ENCODE peak calls at places on chromosomes 11 and 22, in six cellular contexts. One of them, this sample, is unnamed.

GRCh38 chr11:63142459-63142858 is 1.6 kb downstream of the SLC22A24 start:
- DNase-seq in HCT116: no peak
- DNase-seq in endothelial cell: no peak
- DNase-seq in aorta: no peak
- DNase-seq in midbrain: no peak
- DNase-seq in NCI-H187 treated with DMSO at 0.1 percent for 48 hours: no peak
- DNase-seq in this sample: no peak

GRCh38 chr22:23180301-23180892 is at the start of gene BCR:
- DNase-seq in HCT116: peak
- DNase-seq in endothelial cell: peak
- DNase-seq in aorta: peak
- DNase-seq in midbrain: peak
- DNase-seq in NCI-H187 treated with DMSO at 0.1 percent for 48 hours: no peak
- DNase-seq in this sample: no peak

GRCh38 chr11:132911186-132911585 is 621.1 kb downstream of the OPCML start:
- DNase-seq in HCT116: no peak
- DNase-seq in endothelial cell: no peak
- DNase-seq in aorta: no peak
- DNase-seq in midbrain: no peak
- DNase-seq in NCI-H187 treated with DMSO at 0.1 percent for 48 hours: no peak
- DNase-seq in this sample: no peak

GRCh38 chr11:9096427-9096826 is 5.0 kb upstream of the SCUBE2 start:
- DNase-seq in HCT116: no peak
- DNase-seq in endothelial cell: no peak
- DNase-seq in aorta: no peak
- DNase-seq in midbrain: no peak
- DNase-seq in NCI-H187 treated with DMSO at 0.1 percent for 48 hours: no peak
- DNase-seq in this sample: no peak

GRCh38 chr22:38452373-38453064 is 2.5 kb downstream of the KCNJ4 start:
- DNase-seq in HCT116: no peak
- DNase-seq in endothelial cell: no peak
- DNase-seq in aorta: peak
- DNase-seq in midbrain: no peak
- DNase-seq in NCI-H187 treated with DMSO at 0.1 percent for 48 hours: no peak
- DNase-seq in this sample: no peak

GRCh38 chr11:44629732-44630345 is 64.4 kb downstream of the CD82 start:
- DNase-seq in HCT116: no peak
- DNase-seq in endothelial cell: no peak
- DNase-seq in aorta: no peak
- DNase-seq in midbrain: peak
- DNase-seq in NCI-H187 treated with DMSO at 0.1 percent for 48 hours: no peak
- DNase-seq in this sample: no peak

GRCh38 chr22:29947410-29948387 is 64.7 kb downstream of the MTMR3 start:
- DNase-seq in HCT116: no peak
- DNase-seq in endothelial cell: no peak
- DNase-seq in aorta: no peak
- DNase-seq in midbrain: no peak
- DNase-seq in NCI-H187 treated with DMSO at 0.1 percent for 48 hours: no peak
- DNase-seq in this sample: no peak

GRCh38 chr11:8959546-8960166 is 4.6 kb downstream of the TMEM9B start:
- DNase-seq in HCT116: peak
- DNase-seq in endothelial cell: peak
- DNase-seq in aorta: no peak
- DNase-seq in midbrain: peak
- DNase-seq in NCI-H187 treated with DMSO at 0.1 percent for 48 hours: no peak
- DNase-seq in this sample: peak

GRCh38 chr11:126834573-126834972 is 166.0 kb downstream of the KIRREL3 start:
- DNase-seq in HCT116: no peak
- DNase-seq in endothelial cell: no peak
- DNase-seq in aorta: no peak
- DNase-seq in midbrain: no peak
- DNase-seq in NCI-H187 treated with DMSO at 0.1 percent for 48 hours: no peak
- DNase-seq in this sample: no peak

GRCh38 chr22:49429066-49429465 is 398.6 kb downstream of the BRD1 start:
- DNase-seq in HCT116: no peak
- DNase-seq in endothelial cell: no peak
- DNase-seq in aorta: no peak
- DNase-seq in midbrain: no peak
- DNase-seq in NCI-H187 treated with DMSO at 0.1 percent for 48 hours: no peak
- DNase-seq in this sample: no peak

GRCh38 chr11:62602141-62603071 is 741 bp upstream of the MTA2 start:
- DNase-seq in HCT116: no peak
- DNase-seq in endothelial cell: peak
- DNase-seq in aorta: peak
- DNase-seq in midbrain: peak
- DNase-seq in NCI-H187 treated with DMSO at 0.1 percent for 48 hours: no peak
- DNase-seq in this sample: no peak

GRCh38 chr11:628056-628455 is 1.1 kb upstream of the SCT start:
- DNase-seq in HCT116: no peak
- DNase-seq in endothelial cell: no peak
- DNase-seq in aorta: no peak
- DNase-seq in midbrain: no peak
- DNase-seq in NCI-H187 treated with DMSO at 0.1 percent for 48 hours: no peak
- DNase-seq in this sample: no peak

GRCh38 chr22:48053973-48054372 is 1291.5 kb downstream of the TBC1D22A start:
- DNase-seq in HCT116: no peak
- DNase-seq in endothelial cell: no peak
- DNase-seq in aorta: no peak
- DNase-seq in midbrain: no peak
- DNase-seq in NCI-H187 treated with DMSO at 0.1 percent for 48 hours: no peak
- DNase-seq in this sample: no peak

GRCh38 chr11:44889266-44889665 is 61.4 kb downstream of the TP53I11 start:
- DNase-seq in HCT116: no peak
- DNase-seq in endothelial cell: no peak
- DNase-seq in aorta: no peak
- DNase-seq in midbrain: no peak
- DNase-seq in NCI-H187 treated with DMSO at 0.1 percent for 48 hours: no peak
- DNase-seq in this sample: no peak

GRCh38 chr11:71286701-71287643 is 34.6 kb upstream of the SHANK2 start:
- DNase-seq in HCT116: no peak
- DNase-seq in endothelial cell: no peak
- DNase-seq in aorta: no peak
- DNase-seq in midbrain: peak
- DNase-seq in NCI-H187 treated with DMSO at 0.1 percent for 48 hours: no peak
- DNase-seq in this sample: peak

GRCh38 chr22:28341001-28341400 is 338.6 kb downstream of the TTC28 start:
- DNase-seq in HCT116: no peak
- DNase-seq in endothelial cell: no peak
- DNase-seq in aorta: no peak
- DNase-seq in midbrain: no peak
- DNase-seq in NCI-H187 treated with DMSO at 0.1 percent for 48 hours: no peak
- DNase-seq in this sample: no peak

GRCh38 chr22:45159652-45160462 is 3.9 kb upstream of the NUP50 start:
- DNase-seq in HCT116: no peak
- DNase-seq in endothelial cell: peak
- DNase-seq in aorta: no peak
- DNase-seq in midbrain: no peak
- DNase-seq in NCI-H187 treated with DMSO at 0.1 percent for 48 hours: no peak
- DNase-seq in this sample: peak

GRCh38 chr22:39514373-39514973 is 5.9 kb upstream of the ATF4 start:
- DNase-seq in HCT116: no peak
- DNase-seq in endothelial cell: peak
- DNase-seq in aorta: no peak
- DNase-seq in midbrain: peak
- DNase-seq in NCI-H187 treated with DMSO at 0.1 percent for 48 hours: no peak
- DNase-seq in this sample: no peak

GRCh38 chr11:120244476-120244875 is 4.5 kb downstream of the POU2F3 start:
- DNase-seq in HCT116: no peak
- DNase-seq in endothelial cell: no peak
- DNase-seq in aorta: no peak
- DNase-seq in midbrain: no peak
- DNase-seq in NCI-H187 treated with DMSO at 0.1 percent for 48 hours: no peak
- DNase-seq in this sample: no peak

GRCh38 chr11:16881074-16881709 is 133.0 kb downstream of the PLEKHA7 start:
- DNase-seq in HCT116: no peak
- DNase-seq in endothelial cell: no peak
- DNase-seq in aorta: peak
- DNase-seq in midbrain: peak
- DNase-seq in NCI-H187 treated with DMSO at 0.1 percent for 48 hours: no peak
- DNase-seq in this sample: no peak

GRCh38 chr11:133164986-133165385 is 367.3 kb downstream of the OPCML start:
- DNase-seq in HCT116: no peak
- DNase-seq in endothelial cell: no peak
- DNase-seq in aorta: no peak
- DNase-seq in midbrain: no peak
- DNase-seq in NCI-H187 treated with DMSO at 0.1 percent for 48 hours: no peak
- DNase-seq in this sample: no peak

GRCh38 chr11:55726715-55727324 is 46.4 kb upstream of the OR5D13 start:
- DNase-seq in HCT116: no peak
- DNase-seq in endothelial cell: no peak
- DNase-seq in aorta: no peak
- DNase-seq in midbrain: no peak
- DNase-seq in NCI-H187 treated with DMSO at 0.1 percent for 48 hours: no peak
- DNase-seq in this sample: no peak

GRCh38 chr11:44561275-44561781 is 4.1 kb upstream of the CD82 start:
- DNase-seq in HCT116: no peak
- DNase-seq in endothelial cell: no peak
- DNase-seq in aorta: no peak
- DNase-seq in midbrain: no peak
- DNase-seq in NCI-H187 treated with DMSO at 0.1 percent for 48 hours: no peak
- DNase-seq in this sample: no peak

GRCh38 chr22:32206774-32207758 is 2.2 kb upstream of the RFPL2 start:
- DNase-seq in HCT116: peak
- DNase-seq in endothelial cell: peak
- DNase-seq in aorta: no peak
- DNase-seq in midbrain: no peak
- DNase-seq in NCI-H187 treated with DMSO at 0.1 percent for 48 hours: no peak
- DNase-seq in this sample: peak

GRCh38 chr11:101336858-101337257 is 207.2 kb upstream of the PGR start:
- DNase-seq in HCT116: no peak
- DNase-seq in endothelial cell: no peak
- DNase-seq in aorta: no peak
- DNase-seq in midbrain: no peak
- DNase-seq in NCI-H187 treated with DMSO at 0.1 percent for 48 hours: peak
- DNase-seq in this sample: no peak

GRCh38 chr22:42184852-42185251 is 54.2 kb upstream of the CYP2D6 start:
- DNase-seq in HCT116: no peak
- DNase-seq in endothelial cell: no peak
- DNase-seq in aorta: no peak
- DNase-seq in midbrain: no peak
- DNase-seq in NCI-H187 treated with DMSO at 0.1 percent for 48 hours: no peak
- DNase-seq in this sample: no peak

GRCh38 chr11:91164452-91164822 is 941.6 kb upstream of the CHORDC1 start:
- DNase-seq in HCT116: no peak
- DNase-seq in endothelial cell: no peak
- DNase-seq in aorta: no peak
- DNase-seq in midbrain: no peak
- DNase-seq in NCI-H187 treated with DMSO at 0.1 percent for 48 hours: no peak
- DNase-seq in this sample: no peak

GRCh38 chr22:46866591-46866990 is 104.1 kb downstream of the TBC1D22A start:
- DNase-seq in HCT116: no peak
- DNase-seq in endothelial cell: no peak
- DNase-seq in aorta: no peak
- DNase-seq in midbrain: no peak
- DNase-seq in NCI-H187 treated with DMSO at 0.1 percent for 48 hours: no peak
- DNase-seq in this sample: no peak

GRCh38 chr11:110121204-110121603 is 28.0 kb downstream of the ZC3H12C start:
- DNase-seq in HCT116: no peak
- DNase-seq in endothelial cell: no peak
- DNase-seq in aorta: no peak
- DNase-seq in midbrain: no peak
- DNase-seq in NCI-H187 treated with DMSO at 0.1 percent for 48 hours: no peak
- DNase-seq in this sample: peak

GRCh38 chr22:19766235-19766505 is 5.6 kb downstream of the TBX1 start:
- DNase-seq in HCT116: no peak
- DNase-seq in endothelial cell: no peak
- DNase-seq in aorta: no peak
- DNase-seq in midbrain: no peak
- DNase-seq in NCI-H187 treated with DMSO at 0.1 percent for 48 hours: no peak
- DNase-seq in this sample: no peak

GRCh38 chr11:125155767-125156166 is 8.8 kb upstream of the PKNOX2 start:
- DNase-seq in HCT116: no peak
- DNase-seq in endothelial cell: no peak
- DNase-seq in aorta: no peak
- DNase-seq in midbrain: no peak
- DNase-seq in NCI-H187 treated with DMSO at 0.1 percent for 48 hours: no peak
- DNase-seq in this sample: no peak

GRCh38 chr11:103923473-103923931 is 112.9 kb upstream of the DDI1 start:
- DNase-seq in HCT116: peak
- DNase-seq in endothelial cell: no peak
- DNase-seq in aorta: no peak
- DNase-seq in midbrain: no peak
- DNase-seq in NCI-H187 treated with DMSO at 0.1 percent for 48 hours: peak
- DNase-seq in this sample: no peak

GRCh38 chr22:26399288-26399687 is 29.8 kb upstream of the ASPHD2 start:
- DNase-seq in HCT116: no peak
- DNase-seq in endothelial cell: no peak
- DNase-seq in aorta: no peak
- DNase-seq in midbrain: no peak
- DNase-seq in NCI-H187 treated with DMSO at 0.1 percent for 48 hours: no peak
- DNase-seq in this sample: no peak

GRCh38 chr11:2794947-2795346 is 90.6 kb downstream of the CDKN1C start:
- DNase-seq in HCT116: no peak
- DNase-seq in endothelial cell: no peak
- DNase-seq in aorta: peak
- DNase-seq in midbrain: no peak
- DNase-seq in NCI-H187 treated with DMSO at 0.1 percent for 48 hours: no peak
- DNase-seq in this sample: no peak

GRCh38 chr22:35303029-35303624 is 3.4 kb downstream of the TOM1 start:
- DNase-seq in HCT116: no peak
- DNase-seq in endothelial cell: no peak
- DNase-seq in aorta: no peak
- DNase-seq in midbrain: no peak
- DNase-seq in NCI-H187 treated with DMSO at 0.1 percent for 48 hours: no peak
- DNase-seq in this sample: no peak

GRCh38 chr11:124643605-124644425 is 21.2 kb downstream of the TBRG1 start:
- DNase-seq in HCT116: no peak
- DNase-seq in endothelial cell: no peak
- DNase-seq in aorta: no peak
- DNase-seq in midbrain: no peak
- DNase-seq in NCI-H187 treated with DMSO at 0.1 percent for 48 hours: no peak
- DNase-seq in this sample: no peak

GRCh38 chr11:68855205-68855978 is 13.7 kb upstream of the CPT1A start:
- DNase-seq in HCT116: no peak
- DNase-seq in endothelial cell: peak
- DNase-seq in aorta: peak
- DNase-seq in midbrain: peak
- DNase-seq in NCI-H187 treated with DMSO at 0.1 percent for 48 hours: no peak
- DNase-seq in this sample: no peak